ENCODE peak calls at places on chromosomes 11 and 22, in six cellular contexts. N, T, U, D, Y and Q are unnamed samples.

GRCh38 chr22:42754658-42755057 is 34.0 kb upstream of the A4GALT start:
- DNase-seq in N (peak; percentile 27), T (no peak), U (no peak), D (peak; percentile 29), Y (no peak), Q (peak; percentile 99)

GRCh38 chr11:127805771-127806170 is 781.6 kb downstream of the ETS1 start:
- DNase-seq in N (no peak), T (no peak), U (no peak), D (no peak), Y (no peak), Q (no peak)

GRCh38 chr11:78371221-78371899 is 46.3 kb downstream of the GAB2 start:
- DNase-seq in N (no peak), T (no peak), U (no peak), D (no peak), Y (no peak), Q (peak; percentile 35)

GRCh38 chr11:89347071-89347470 is 144.1 kb downstream of the NOX4 start:
- DNase-seq in N (no peak), T (no peak), U (no peak), D (no peak), Y (no peak), Q (no peak)

GRCh38 chr22:37751449-37752188 is 54.8 kb downstream of the TRIOBP start:
- DNase-seq in N (no peak), T (no peak), U (no peak), D (no peak), Y (no peak), Q (peak; percentile 32)

GRCh38 chr11:62791501-62792192 is at the start of gene TMEM223:
- DNase-seq in N (peak; percentile 96), T (peak; percentile 93), U (peak; percentile 63), D (no peak), Y (peak; percentile 82), Q (peak; percentile 65)

GRCh38 chr11:20762980-20763379 is 93.6 kb downstream of the NELL1 start:
- DNase-seq in N (no peak), T (no peak), U (no peak), D (no peak), Y (no peak), Q (no peak)

GRCh38 chr11:28838741-28839140 is 730.6 kb downstream of the METTL15 start:
- DNase-seq in N (peak; percentile 55), T (no peak), U (no peak), D (no peak), Y (no peak), Q (peak; percentile 57)

GRCh38 chr11:33615751-33616150 is 84.9 kb downstream of the C11orf91 start:
- DNase-seq in N (no peak), T (no peak), U (no peak), D (no peak), Y (no peak), Q (no peak)

GRCh38 chr11:35629511-35629910 is 11.3 kb downstream of the FJX1 start:
- DNase-seq in N (no peak), T (no peak), U (no peak), D (no peak), Y (no peak), Q (no peak)

GRCh38 chr11:47002366-47002765 is 65.8 kb downstream of the CSTPP1 start:
- DNase-seq in N (no peak), T (no peak), U (no peak), D (no peak), Y (no peak), Q (peak; percentile 18)

GRCh38 chr22:47582067-47582466 is 819.6 kb downstream of the TBC1D22A start:
- DNase-seq in N (no peak), T (no peak), U (no peak), D (no peak), Y (no peak), Q (no peak)

GRCh38 chr11:60265373-60266214 is 14.9 kb upstream of the MS4A4A start:
- DNase-seq in N (peak; percentile 50), T (no peak), U (peak; percentile 22), D (peak; percentile 19), Y (no peak), Q (peak; percentile 26)

GRCh38 chr11:3154001-3154599 is 11.0 kb downstream of the OSBPL5 start:
- DNase-seq in N (no peak), T (peak; percentile 15), U (no peak), D (no peak), Y (no peak), Q (no peak)

GRCh38 chr11:61281581-61282250 is 13.4 kb downstream of the VWCE start:
- DNase-seq in N (peak; percentile 59), T (peak; percentile 86), U (no peak), D (no peak), Y (no peak), Q (no peak)

GRCh38 chr11:134142536-134142935 is 73.7 kb downstream of the JAM3 start:
- DNase-seq in N (peak; percentile 49), T (no peak), U (no peak), D (no peak), Y (no peak), Q (peak; percentile 35)

GRCh38 chr22:22863001-22863400 is 24.6 kb upstream of the IGLL5 start:
- DNase-seq in N (no peak), T (no peak), U (no peak), D (no peak), Y (no peak), Q (no peak)

GRCh38 chr11:50088231-50088630 is 55.6 kb downstream of the OR4C45 start:
- DNase-seq in N (no peak), T (no peak), U (no peak), D (no peak), Y (no peak), Q (no peak)

GRCh38 chr11:57054782-57055181 is 66.1 kb downstream of the OR5AK2 start:
- DNase-seq in N (no peak), T (no peak), U (no peak), D (no peak), Y (no peak), Q (no peak)

GRCh38 chr11:124920870-124921609 is 2.0 kb downstream of the HEPN1 start:
- DNase-seq in N (peak; percentile 73), T (peak; percentile 87), U (no peak), D (no peak), Y (peak; percentile 66), Q (peak; percentile 31)

GRCh38 chr11:11786771-11787170 is 55.0 kb upstream of the USP47 start:
- DNase-seq in N (peak; percentile 52), T (no peak), U (peak; percentile 12), D (no peak), Y (no peak), Q (peak; percentile 43)

GRCh38 chr22:49400136-49400865 is 427.4 kb downstream of the BRD1 start:
- DNase-seq in N (no peak), T (no peak), U (no peak), D (no peak), Y (no peak), Q (no peak)

GRCh38 chr11:47593492-47593933 is 698 bp downstream of the C1QTNF4 start:
- DNase-seq in N (no peak), T (no peak), U (no peak), D (no peak), Y (no peak), Q (no peak)

GRCh38 chr22:37749223-37749622 is 52.4 kb downstream of the TRIOBP start:
- DNase-seq in N (no peak), T (no peak), U (no peak), D (no peak), Y (no peak), Q (no peak)

GRCh38 chr11:57348636-57349323 is 10.6 kb downstream of the P2RX3 start:
- DNase-seq in N (no peak), T (no peak), U (no peak), D (no peak), Y (no peak), Q (no peak)

GRCh38 chr11:67368621-67369020 is 4.8 kb downstream of the CLCF1 start:
- DNase-seq in N (no peak), T (no peak), U (no peak), D (no peak), Y (no peak), Q (no peak)

GRCh38 chr11:134660416-134660815 is 248.4 kb upstream of the B3GAT1 start:
- DNase-seq in N (no peak), T (no peak), U (no peak), D (no peak), Y (no peak), Q (no peak)

GRCh38 chr22:30940655-30941362 is 27.8 kb downstream of the MORC2 start:
- DNase-seq in N (no peak), T (no peak), U (no peak), D (no peak), Y (peak; percentile 39), Q (no peak)

GRCh38 chr11:86360775-86361395 is 13.8 kb upstream of the CCDC81 start:
- DNase-seq in N (peak; percentile 79), T (no peak), U (no peak), D (peak; percentile 17), Y (no peak), Q (peak; percentile 79)

GRCh38 chr11:13040969-13041561 is 31.9 kb downstream of the RASSF10 start:
- DNase-seq in N (no peak), T (no peak), U (no peak), D (no peak), Y (no peak), Q (no peak)

GRCh38 chr22:50547231-50547851 is 1.6 kb downstream of the KLHDC7B start:
- DNase-seq in N (no peak), T (no peak), U (no peak), D (no peak), Y (no peak), Q (no peak)

GRCh38 chr11:122207505-122207904 is 91.5 kb upstream of the BLID start:
- DNase-seq in N (peak; percentile 86), T (no peak), U (no peak), D (no peak), Y (no peak), Q (peak; percentile 96)

GRCh38 chr11:69156673-69157155 is 979 bp downstream of the SMIM38 start:
- DNase-seq in N (peak; percentile 57), T (no peak), U (no peak), D (no peak), Y (no peak), Q (peak; percentile 13)